ENCODE peak calls at places on chromosome 3, in nine cellular contexts. E is ELR, B is GM23248, M is AG08395, X is EL, Z is pancreas, F is T-helper 1 cell, W is bronchial epithelial cell, P is HEK293T. Q is an unnamed sample.

GRCh38 chr3:149316427-149316826 is 17.0 kb downstream of the TM4SF18 start:
- DNase-seq in B (peak; percentile 48), M (peak; percentile 12), Z (no peak), X (peak; percentile 32), W (peak; percentile 32), F (no peak), P (no peak), E (peak; percentile 50), Q (no peak)

GRCh38 chr3:144564011-144564410 is 592.4 kb downstream of the DIPK2A start:
- DNase-seq in F (no peak), W (no peak), P (no peak), Z (no peak), E (no peak), B (no peak), M (no peak), X (no peak), Q (no peak)

GRCh38 chr3:113218679-113219040 is 7.3 kb downstream of the BOC start:
- DNase-seq in B (no peak), F (no peak), X (no peak), Z (no peak), W (no peak), M (no peak), E (no peak), P (no peak), Q (no peak)

GRCh38 chr3:183114779-183115178 is 15.5 kb upstream of the MCCC1 start:
- DNase-seq in M (no peak), X (no peak), B (no peak), Z (no peak), E (no peak), P (no peak), F (no peak), W (no peak), Q (no peak)

GRCh38 chr3:112813016-112813415 is 33.6 kb downstream of the CD200R1L start:
- DNase-seq in F (no peak), P (no peak), X (no peak), E (no peak), M (no peak), Z (no peak), W (no peak), B (peak; percentile 31), Q (no peak)

GRCh38 chr3:108029466-108029865 is 61.4 kb downstream of the CD47 start:
- DNase-seq in Z (no peak), F (no peak), B (no peak), M (no peak), W (no peak), P (no peak), E (no peak), X (no peak), Q (no peak)

GRCh38 chr3:150451329-150452084 is 43.4 kb downstream of the TSC22D2 start:
- DNase-seq in M (no peak), F (no peak), E (no peak), B (no peak), P (no peak), X (no peak), W (no peak), Z (no peak), Q (no peak)

GRCh38 chr3:16490062-16490641 is 23.3 kb downstream of the RFTN1 start:
- DNase-seq in X (no peak), M (no peak), W (peak; percentile 29), P (no peak), B (no peak), Z (no peak), E (no peak), F (no peak), Q (no peak)

GRCh38 chr3:136753112-136753939 is 1.1 kb upstream of the STAG1 start:
- DNase-seq in B (peak; percentile 48), E (peak; percentile 45), W (no peak), Z (no peak), F (no peak), P (no peak), M (no peak), X (peak; percentile 16), Q (peak; percentile 72)

GRCh38 chr3:147483145-147483544 is 74.0 kb downstream of the ZIC1 start:
- DNase-seq in E (no peak), F (no peak), Z (no peak), W (no peak), M (no peak), X (no peak), P (no peak), B (no peak), Q (no peak)

GRCh38 chr3:17065315-17065714 is 180.6 kb downstream of the PLCL2 start:
- DNase-seq in P (no peak), B (no peak), E (no peak), M (no peak), W (no peak), X (no peak), F (no peak), Z (no peak), Q (no peak)

GRCh38 chr3:152474585-152474984 is 205.9 kb downstream of the MBNL1 start:
- DNase-seq in W (peak; percentile 67), E (peak; percentile 68), P (peak; percentile 42), B (peak; percentile 85), X (peak; percentile 67), M (peak; percentile 72), F (no peak), Z (no peak), Q (peak; percentile 70)

GRCh38 chr3:119145128-119145499 is 851 bp upstream of the TEX55 start:
- DNase-seq in M (no peak), Z (no peak), X (no peak), P (no peak), E (no peak), W (no peak), B (no peak), F (no peak), Q (no peak)

GRCh38 chr3:132311860-132312259 is 5.3 kb upstream of the ACP3 start:
- DNase-seq in B (peak; percentile 49), F (no peak), Z (no peak), P (no peak), W (no peak), E (no peak), M (no peak), X (no peak), Q (no peak)

GRCh38 chr3:171615281-171615680 is 155.1 kb upstream of the TNIK start:
- DNase-seq in W (no peak), F (no peak), X (no peak), B (no peak), E (no peak), P (no peak), M (no peak), Z (no peak), Q (no peak)

GRCh38 chr3:31937225-31937624 is 43.8 kb downstream of the OSBPL10 start:
- DNase-seq in F (no peak), E (peak; percentile 8), B (no peak), P (no peak), X (peak; percentile 33), M (no peak), W (peak; percentile 31), Z (no peak), Q (no peak)

GRCh38 chr3:154872089-154872488 is 208.0 kb upstream of the MME start:
- DNase-seq in F (no peak), P (no peak), W (no peak), X (no peak), B (no peak), Z (no peak), E (no peak), M (no peak), Q (no peak)

GRCh38 chr3:10892622-10893021 is 76.6 kb downstream of the SLC6A11 start:
- DNase-seq in E (no peak), F (no peak), P (no peak), X (no peak), Z (no peak), M (no peak), W (no peak), B (no peak), Q (no peak)

GRCh38 chr3:17964113-17964512 is 221.7 kb upstream of the TBC1D5 start:
- DNase-seq in W (no peak), B (no peak), M (no peak), E (no peak), P (no peak), X (no peak), F (no peak), Z (no peak), Q (no peak)

GRCh38 chr3:170811928-170812591 is 57.9 kb downstream of the RPL22L1 start:
- DNase-seq in X (peak; percentile 86), P (peak; percentile 76), W (peak; percentile 73), M (peak; percentile 89), Z (peak; percentile 54), B (peak; percentile 78), E (peak; percentile 91), F (peak; percentile 46), Q (peak; percentile 83)

GRCh38 chr3:28972921-28973320 is 307.9 kb upstream of the RBMS3 start:
- DNase-seq in P (no peak), M (no peak), B (peak; percentile 28), X (peak; percentile 50), W (peak; percentile 67), Z (no peak), E (peak; percentile 59), F (no peak), Q (no peak)

GRCh38 chr3:179811321-179812095 is 158.7 kb downstream of the USP13 start:
- DNase-seq in M (peak; percentile 67), F (no peak), E (peak; percentile 85), Z (no peak), B (peak; percentile 90), X (peak; percentile 78), P (peak; percentile 50), W (peak; percentile 73), Q (peak; percentile 82)

GRCh38 chr3:100875239-100875638 is 118.0 kb downstream of the ABI3BP start:
- DNase-seq in B (peak; percentile 76), M (peak; percentile 4), E (peak; percentile 84), F (no peak), X (peak; percentile 81), W (peak; percentile 82), Z (peak; percentile 89), P (no peak), Q (peak; percentile 61)

GRCh38 chr3:12235691-12236090 is 53.2 kb upstream of the PPARG start:
- DNase-seq in E (peak; percentile 57), F (no peak), W (peak; percentile 74), Z (no peak), X (peak; percentile 24), M (peak; percentile 46), B (peak; percentile 44), P (no peak), Q (peak; percentile 33)

GRCh38 chr3:4834403-4834866 is 144.8 kb upstream of the BHLHE40 start:
- DNase-seq in M (no peak), B (no peak), Z (no peak), P (no peak), W (no peak), E (no peak), F (peak; percentile 60), X (no peak), Q (no peak)

GRCh38 chr3:127067116-127067910 is 84.4 kb downstream of the PLXNA1 start:
- DNase-seq in B (no peak), M (no peak), Z (no peak), P (no peak), W (no peak), E (no peak), F (no peak), X (no peak), Q (no peak)

GRCh38 chr3:124078978-124079911 is 87.3 kb upstream of the ROPN1 start:
- DNase-seq in F (no peak), P (peak; percentile 43), B (peak; percentile 64), W (peak; percentile 44), E (peak; percentile 68), Z (no peak), X (peak; percentile 46), M (peak; percentile 45), Q (peak; percentile 54)

GRCh38 chr3:38177175-38177574 is 11.8 kb downstream of the OXSR1 start:
- DNase-seq in M (no peak), X (no peak), B (peak; percentile 25), W (no peak), E (no peak), P (no peak), F (no peak), Z (no peak), Q (no peak)

GRCh38 chr3:120425877-120426276 is 24.9 kb downstream of the FSTL1 start:
- DNase-seq in X (peak; percentile 85), E (peak; percentile 49), F (no peak), M (peak; percentile 78), W (no peak), P (no peak), B (peak; percentile 88), Z (no peak), Q (no peak)

GRCh38 chr3:170002829-170003228 is 35.0 kb upstream of the GPR160 start:
- DNase-seq in W (no peak), F (no peak), P (no peak), B (no peak), X (no peak), M (no peak), Z (no peak), E (no peak), Q (no peak)

GRCh38 chr3:141262306-141262705 is 30.7 kb downstream of the PXYLP1 start:
- DNase-seq in F (no peak), B (peak; percentile 77), E (peak; percentile 88), X (peak; percentile 79), P (no peak), M (peak; percentile 34), Z (no peak), W (no peak), Q (no peak)

Q was measured in H4.